ENCODE peak calls at places on chromosomes 13 and 19, in four cellular contexts. One of them, this sample, is unnamed.
A peak's percentile ranks its signal among the peaks of the same experiment; 100 is the strongest.

GRCh38 chr19:18131841-18132596 is 20.9 kb upstream of the PIK3R2 start:
- DNase-seq in stimulated activated CD4-positive, alpha-beta T cell treated with anti-CD3 and anti-CD28 coated beads, TNF-alpha, amount 100 ng/mL, for 24 hours: no peak
- DNase-seq in epithelial cell of proximal tubule: no peak
- DNase-seq in GM04503: no peak
- DNase-seq in this sample: no peak

GRCh38 chr19:31235806-31236205 is 113.4 kb downstream of the TSHZ3 start:
- DNase-seq in stimulated activated CD4-positive, alpha-beta T cell treated with anti-CD3 and anti-CD28 coated beads, TNF-alpha, amount 100 ng/mL, for 24 hours: no peak
- DNase-seq in epithelial cell of proximal tubule: no peak
- DNase-seq in GM04503: no peak
- DNase-seq in this sample: no peak

GRCh38 chr13:94780421-94780820 is 68.1 kb upstream of the SOX21 start:
- DNase-seq in stimulated activated CD4-positive, alpha-beta T cell treated with anti-CD3 and anti-CD28 coated beads, TNF-alpha, amount 100 ng/mL, for 24 hours: no peak
- DNase-seq in epithelial cell of proximal tubule: no peak
- DNase-seq in GM04503: no peak
- DNase-seq in this sample: no peak

GRCh38 chr13:86976521-86977324 is 694.4 kb upstream of the SLITRK5 start:
- DNase-seq in stimulated activated CD4-positive, alpha-beta T cell treated with anti-CD3 and anti-CD28 coated beads, TNF-alpha, amount 100 ng/mL, for 24 hours: no peak
- DNase-seq in epithelial cell of proximal tubule: no peak
- DNase-seq in GM04503: no peak
- DNase-seq in this sample: peak; percentile 14

GRCh38 chr13:95335667-95336066 is 34.4 kb upstream of the ABCC4 start:
- DNase-seq in stimulated activated CD4-positive, alpha-beta T cell treated with anti-CD3 and anti-CD28 coated beads, TNF-alpha, amount 100 ng/mL, for 24 hours: no peak
- DNase-seq in epithelial cell of proximal tubule: no peak
- DNase-seq in GM04503: no peak
- DNase-seq in this sample: no peak

GRCh38 chr19:4456566-4456842 is 1.1 kb downstream of the UBXN6 start:
- DNase-seq in stimulated activated CD4-positive, alpha-beta T cell treated with anti-CD3 and anti-CD28 coated beads, TNF-alpha, amount 100 ng/mL, for 24 hours: no peak
- DNase-seq in epithelial cell of proximal tubule: no peak
- DNase-seq in GM04503: peak; percentile 31
- DNase-seq in this sample: no peak

GRCh38 chr13:31094331-31095015 is 67.2 kb downstream of the HSPH1 start:
- DNase-seq in stimulated activated CD4-positive, alpha-beta T cell treated with anti-CD3 and anti-CD28 coated beads, TNF-alpha, amount 100 ng/mL, for 24 hours: no peak
- DNase-seq in epithelial cell of proximal tubule: no peak
- DNase-seq in GM04503: no peak
- DNase-seq in this sample: no peak

GRCh38 chr19:35903550-35904179 is 1.3 kb downstream of the HCST start:
- DNase-seq in stimulated activated CD4-positive, alpha-beta T cell treated with anti-CD3 and anti-CD28 coated beads, TNF-alpha, amount 100 ng/mL, for 24 hours: peak; percentile 72
- DNase-seq in epithelial cell of proximal tubule: no peak
- DNase-seq in GM04503: no peak
- DNase-seq in this sample: no peak

GRCh38 chr19:42540071-42540553 is 11.8 kb upstream of the CEACAM1 start:
- DNase-seq in stimulated activated CD4-positive, alpha-beta T cell treated with anti-CD3 and anti-CD28 coated beads, TNF-alpha, amount 100 ng/mL, for 24 hours: no peak
- DNase-seq in epithelial cell of proximal tubule: no peak
- DNase-seq in GM04503: no peak
- DNase-seq in this sample: no peak

GRCh38 chr13:110634558-110634957 is 19.2 kb downstream of the NAXD start:
- DNase-seq in stimulated activated CD4-positive, alpha-beta T cell treated with anti-CD3 and anti-CD28 coated beads, TNF-alpha, amount 100 ng/mL, for 24 hours: no peak
- DNase-seq in epithelial cell of proximal tubule: no peak
- DNase-seq in GM04503: no peak
- DNase-seq in this sample: no peak

GRCh38 chr19:41305923-41306322 is 4.0 kb upstream of the CCDC97 start:
- DNase-seq in stimulated activated CD4-positive, alpha-beta T cell treated with anti-CD3 and anti-CD28 coated beads, TNF-alpha, amount 100 ng/mL, for 24 hours: no peak
- DNase-seq in epithelial cell of proximal tubule: no peak
- DNase-seq in GM04503: no peak
- DNase-seq in this sample: no peak

GRCh38 chr19:4042731-4043082 is 24.0 kb downstream of the ZBTB7A start:
- DNase-seq in stimulated activated CD4-positive, alpha-beta T cell treated with anti-CD3 and anti-CD28 coated beads, TNF-alpha, amount 100 ng/mL, for 24 hours: no peak
- DNase-seq in epithelial cell of proximal tubule: no peak
- DNase-seq in GM04503: no peak
- DNase-seq in this sample: no peak

GRCh38 chr13:80962855-80963254 is 621.9 kb upstream of the SPRY2 start:
- DNase-seq in stimulated activated CD4-positive, alpha-beta T cell treated with anti-CD3 and anti-CD28 coated beads, TNF-alpha, amount 100 ng/mL, for 24 hours: no peak
- DNase-seq in epithelial cell of proximal tubule: no peak
- DNase-seq in GM04503: no peak
- DNase-seq in this sample: no peak

GRCh38 chr19:33781536-33781935 is 15.1 kb upstream of the KCTD15 start:
- DNase-seq in stimulated activated CD4-positive, alpha-beta T cell treated with anti-CD3 and anti-CD28 coated beads, TNF-alpha, amount 100 ng/mL, for 24 hours: no peak
- DNase-seq in epithelial cell of proximal tubule: no peak
- DNase-seq in GM04503: no peak
- DNase-seq in this sample: no peak

GRCh38 chr19:11480927-11481776 is at the start of gene ELAVL3:
- DNase-seq in stimulated activated CD4-positive, alpha-beta T cell treated with anti-CD3 and anti-CD28 coated beads, TNF-alpha, amount 100 ng/mL, for 24 hours: no peak
- DNase-seq in epithelial cell of proximal tubule: no peak
- DNase-seq in GM04503: no peak
- DNase-seq in this sample: no peak

GRCh38 chr13:49347650-49348385 is 96.0 kb downstream of the CAB39L start:
- DNase-seq in stimulated activated CD4-positive, alpha-beta T cell treated with anti-CD3 and anti-CD28 coated beads, TNF-alpha, amount 100 ng/mL, for 24 hours: no peak
- DNase-seq in epithelial cell of proximal tubule: no peak
- DNase-seq in GM04503: no peak
- DNase-seq in this sample: no peak

GRCh38 chr13:75258159-75258782 is 223.7 kb downstream of the TBC1D4 start:
- DNase-seq in stimulated activated CD4-positive, alpha-beta T cell treated with anti-CD3 and anti-CD28 coated beads, TNF-alpha, amount 100 ng/mL, for 24 hours: no peak
- DNase-seq in epithelial cell of proximal tubule: peak; percentile 26
- DNase-seq in GM04503: peak; percentile 12
- DNase-seq in this sample: peak; percentile 19

GRCh38 chr13:43805071-43805468 is 18.3 kb upstream of the ENOX1 start:
- DNase-seq in stimulated activated CD4-positive, alpha-beta T cell treated with anti-CD3 and anti-CD28 coated beads, TNF-alpha, amount 100 ng/mL, for 24 hours: no peak
- DNase-seq in epithelial cell of proximal tubule: peak; percentile 85
- DNase-seq in GM04503: no peak
- DNase-seq in this sample: peak; percentile 72

GRCh38 chr13:100440756-100441421 is 147.7 kb downstream of the GGACT start:
- DNase-seq in stimulated activated CD4-positive, alpha-beta T cell treated with anti-CD3 and anti-CD28 coated beads, TNF-alpha, amount 100 ng/mL, for 24 hours: no peak
- DNase-seq in epithelial cell of proximal tubule: peak; percentile 56
- DNase-seq in GM04503: peak; percentile 27
- DNase-seq in this sample: peak; percentile 37

GRCh38 chr19:31269425-31270127 is 79.7 kb downstream of the TSHZ3 start:
- DNase-seq in stimulated activated CD4-positive, alpha-beta T cell treated with anti-CD3 and anti-CD28 coated beads, TNF-alpha, amount 100 ng/mL, for 24 hours: no peak
- DNase-seq in epithelial cell of proximal tubule: no peak
- DNase-seq in GM04503: no peak
- DNase-seq in this sample: no peak

GRCh38 chr13:45950343-45950995 is 98.9 kb upstream of the SIAH3 start:
- DNase-seq in stimulated activated CD4-positive, alpha-beta T cell treated with anti-CD3 and anti-CD28 coated beads, TNF-alpha, amount 100 ng/mL, for 24 hours: no peak
- DNase-seq in epithelial cell of proximal tubule: no peak
- DNase-seq in GM04503: no peak
- DNase-seq in this sample: no peak